ENCODE peak calls at places on chromosome 6, in ten cellular contexts. B is hypothalamus; V is neural progenitor cell; S is astrocyte of the spinal cord; F is mammary epithelial cell; O is ovary; T is NCI-H1092; K is activated naive CD4-positive, alpha-beta T cell; D is tibial nerve; A is HS-5. X is an unnamed sample.

GRCh38 chr6:136410201-136411027 is 120.8 kb upstream of the BCLAF1 start:
- DNase-seq in O (no peak), A (no peak), K (no peak), F (no peak), S (peak), D (no peak), V (no peak), B (no peak), T (no peak), X (no peak)

GRCh38 chr6:128186724-128187123 is 285.9 kb upstream of the THEMIS start:
- DNase-seq in D (no peak), A (no peak), T (no peak), B (no peak), K (no peak), O (no peak), S (no peak), V (no peak), F (no peak), X (no peak)

GRCh38 chr6:33578588-33579011 is 1.5 kb downstream of the BAK1 start:
- DNase-seq in K (no peak), T (no peak), B (no peak), V (no peak), A (no peak), O (no peak), S (no peak), F (no peak), D (no peak), X (no peak)

GRCh38 chr6:24743265-24743943 is 24.4 kb upstream of the C6orf62 start:
- DNase-seq in B (no peak), D (no peak), A (peak), K (no peak), O (no peak), S (peak), V (no peak), F (peak), T (no peak), X (no peak)

GRCh38 chr6:165222315-165223025 is 86.9 kb downstream of the C6orf118 start:
- DNase-seq in A (no peak), S (no peak), D (no peak), T (no peak), O (no peak), K (no peak), V (no peak), F (no peak), B (no peak), X (no peak)

GRCh38 chr6:43723737-43724295 is 36.2 kb upstream of the MRPS18A start:
- DNase-seq in O (peak), A (no peak), D (no peak), T (peak), V (peak), B (no peak), F (peak), S (peak), K (peak), X (peak)

GRCh38 chr6:52162940-52163908 is 23.0 kb upstream of the IL17A start:
- DNase-seq in T (no peak), K (no peak), O (no peak), D (no peak), F (peak), V (peak), B (no peak), A (no peak), S (peak), X (no peak)

GRCh38 chr6:75489025-75489424 is 4.6 kb downstream of the FILIP1 start:
- DNase-seq in S (peak), F (no peak), V (no peak), K (no peak), O (no peak), T (no peak), D (no peak), B (no peak), A (no peak), X (no peak)

GRCh38 chr6:13526718-13527668 is 39.6 kb upstream of the GFOD1 start:
- DNase-seq in T (no peak), B (no peak), V (no peak), F (peak), D (no peak), K (peak), A (no peak), S (no peak), O (no peak), X (no peak)

GRCh38 chr6:122801397-122801796 is 12.3 kb downstream of the SMPDL3A start:
- DNase-seq in A (no peak), D (no peak), V (no peak), F (no peak), T (no peak), B (no peak), O (no peak), K (no peak), S (no peak), X (no peak)

GRCh38 chr6:8478418-8478817 is 43.1 kb upstream of the SLC35B3 start:
- DNase-seq in S (no peak), O (no peak), V (no peak), T (no peak), D (no peak), B (no peak), F (no peak), A (no peak), K (no peak), X (no peak)

GRCh38 chr6:145895802-145896201 is 68.4 kb downstream of the SHPRH start:
- DNase-seq in O (no peak), D (no peak), K (no peak), F (no peak), V (no peak), T (no peak), S (peak), B (no peak), A (no peak), X (no peak)

GRCh38 chr6:113129991-113130390 is 727.2 kb upstream of the MARCKS start:
- DNase-seq in B (no peak), A (no peak), O (no peak), K (no peak), D (no peak), F (no peak), V (no peak), S (no peak), T (no peak), X (no peak)

GRCh38 chr6:16803294-16804006 is 42.2 kb upstream of the ATXN1 start:
- DNase-seq in O (peak), D (no peak), F (no peak), A (no peak), V (peak), B (peak), S (peak), T (no peak), K (no peak), X (peak)

GRCh38 chr6:27280064-27280539 is 32.0 kb downstream of the POM121L2 start:
- DNase-seq in T (no peak), B (no peak), S (peak), O (peak), D (no peak), F (peak), V (peak), A (peak), K (no peak), X (no peak)

GRCh38 chr6:79117752-79118151 is 39.7 kb upstream of the PHIP start:
- DNase-seq in F (peak), D (no peak), O (no peak), A (no peak), T (no peak), S (no peak), K (no peak), V (no peak), B (no peak), X (no peak)

GRCh38 chr6:34151321-34152041 is 5.6 kb upstream of the GRM4 start:
- DNase-seq in T (no peak), K (no peak), F (no peak), B (no peak), S (no peak), A (no peak), O (no peak), V (peak), D (no peak), X (no peak)

GRCh38 chr6:139050770-139051313 is 22.3 kb downstream of the ABRACL start:
- DNase-seq in D (no peak), T (no peak), S (no peak), K (no peak), F (no peak), V (no peak), A (no peak), O (no peak), B (no peak), X (no peak)

GRCh38 chr6:74715362-74716068 is 490.3 kb downstream of the COL12A1 start:
- DNase-seq in F (peak), D (no peak), O (no peak), V (no peak), T (no peak), S (peak), K (no peak), A (peak), B (no peak), X (no peak)

GRCh38 chr6:110590821-110591351 is 114.5 kb upstream of the SLC22A16 start:
- DNase-seq in O (no peak), T (no peak), K (no peak), A (peak), F (peak), S (peak), D (no peak), B (no peak), V (no peak), X (no peak)

GRCh38 chr6:33622456-33623431 is 1.6 kb downstream of the ITPR3 start:
- DNase-seq in A (no peak), D (no peak), S (no peak), O (peak), V (no peak), F (peak), K (no peak), B (no peak), T (no peak), X (no peak)

GRCh38 chr6:86913795-86914194 is 23.5 kb upstream of the HTR1E start:
- DNase-seq in S (no peak), O (no peak), V (no peak), D (no peak), K (no peak), F (peak), A (no peak), T (no peak), B (no peak), X (no peak)

GRCh38 chr6:137989696-137990095 is 117.5 kb downstream of the PERP start:
- DNase-seq in T (no peak), S (no peak), F (no peak), K (no peak), B (no peak), V (no peak), D (no peak), A (no peak), O (no peak), X (no peak)

X was measured in progenitor cell of endocrine pancreas.